ENCODE peak calls at places on chromosomes 13 and 19, in nine cellular contexts. One of them, this sample, is unnamed.
A peak's percentile ranks its signal among the peaks of the same experiment; 100 is the strongest.

GRCh38 chr13:39531646-39532045 is 71.3 kb downstream of the LHFPL6 start:
- DNase-seq in AG04450: no peak
- DNase-seq in colonic mucosa: no peak
- DNase-seq in H1: no peak
- DNase-seq in pancreas: no peak
- DNase-seq in WTC11: no peak
- DNase-seq in heart left ventricle: no peak
- DNase-seq in PC-9: no peak
- DNase-seq in tibial nerve: no peak
- DNase-seq in this sample: no peak

GRCh38 chr13:65236841-65237418 is 1993.2 kb downstream of the PCDH9 start:
- DNase-seq in AG04450: no peak
- DNase-seq in colonic mucosa: no peak
- DNase-seq in H1: peak; percentile 48
- DNase-seq in pancreas: no peak
- DNase-seq in WTC11: peak; percentile 27
- DNase-seq in heart left ventricle: no peak
- DNase-seq in PC-9: no peak
- DNase-seq in tibial nerve: no peak
- DNase-seq in this sample: no peak

GRCh38 chr13:49219647-49220034 is 497 bp upstream of the MLNR start:
- DNase-seq in AG04450: no peak
- DNase-seq in colonic mucosa: no peak
- DNase-seq in H1: no peak
- DNase-seq in pancreas: no peak
- DNase-seq in WTC11: no peak
- DNase-seq in heart left ventricle: no peak
- DNase-seq in PC-9: no peak
- DNase-seq in tibial nerve: no peak
- DNase-seq in this sample: no peak

GRCh38 chr19:971795-972194 is 12.3 kb upstream of the WDR18 start:
- DNase-seq in AG04450: no peak
- DNase-seq in colonic mucosa: no peak
- DNase-seq in H1: no peak
- DNase-seq in pancreas: no peak
- DNase-seq in WTC11: no peak
- DNase-seq in heart left ventricle: no peak
- DNase-seq in PC-9: no peak
- DNase-seq in tibial nerve: no peak
- DNase-seq in this sample: no peak

GRCh38 chr13:100108913-100109507 is 20.1 kb downstream of the PCCA start:
- DNase-seq in AG04450: no peak
- DNase-seq in colonic mucosa: no peak
- DNase-seq in H1: no peak
- DNase-seq in pancreas: no peak
- DNase-seq in WTC11: no peak
- DNase-seq in heart left ventricle: no peak
- DNase-seq in PC-9: no peak
- DNase-seq in tibial nerve: no peak
- DNase-seq in this sample: no peak

GRCh38 chr19:2167896-2168618 is 4.3 kb downstream of the DOT1L start:
- DNase-seq in AG04450: no peak
- DNase-seq in colonic mucosa: peak; percentile 47
- DNase-seq in H1: no peak
- DNase-seq in pancreas: peak; percentile 55
- DNase-seq in WTC11: no peak
- DNase-seq in heart left ventricle: peak; percentile 91
- DNase-seq in PC-9: no peak
- DNase-seq in tibial nerve: no peak
- DNase-seq in this sample: peak; percentile 78

GRCh38 chr19:10295847-10296591 is 6.3 kb downstream of the ICAM5 start:
- DNase-seq in AG04450: no peak
- DNase-seq in colonic mucosa: no peak
- DNase-seq in H1: peak; percentile 75
- DNase-seq in pancreas: no peak
- DNase-seq in WTC11: peak; percentile 61
- DNase-seq in heart left ventricle: no peak
- DNase-seq in PC-9: no peak
- DNase-seq in tibial nerve: no peak
- DNase-seq in this sample: no peak

GRCh38 chr13:70339738-70340137 is 231.5 kb upstream of the KLHL1 start:
- DNase-seq in AG04450: no peak
- DNase-seq in colonic mucosa: peak; percentile 20
- DNase-seq in H1: peak; percentile 52
- DNase-seq in pancreas: peak; percentile 41
- DNase-seq in WTC11: peak; percentile 43
- DNase-seq in heart left ventricle: no peak
- DNase-seq in PC-9: peak; percentile 2
- DNase-seq in tibial nerve: no peak
- DNase-seq in this sample: no peak

GRCh38 chr13:50131998-50132936 is 117.0 kb downstream of the KCNRG start:
- DNase-seq in AG04450: no peak
- DNase-seq in colonic mucosa: no peak
- DNase-seq in H1: no peak
- DNase-seq in pancreas: no peak
- DNase-seq in WTC11: peak; percentile 48
- DNase-seq in heart left ventricle: no peak
- DNase-seq in PC-9: no peak
- DNase-seq in tibial nerve: no peak
- DNase-seq in this sample: no peak

GRCh38 chr19:12985049-12985776 is 10.1 kb upstream of the NFIX start:
- DNase-seq in AG04450: no peak
- DNase-seq in colonic mucosa: peak; percentile 87
- DNase-seq in H1: no peak
- DNase-seq in pancreas: peak; percentile 62
- DNase-seq in WTC11: no peak
- DNase-seq in heart left ventricle: peak; percentile 70
- DNase-seq in PC-9: peak; percentile 74
- DNase-seq in tibial nerve: peak; percentile 80
- DNase-seq in this sample: peak; percentile 82

GRCh38 chr13:47188802-47189201 is 291.9 kb upstream of the HTR2A start:
- DNase-seq in AG04450: no peak
- DNase-seq in colonic mucosa: no peak
- DNase-seq in H1: no peak
- DNase-seq in pancreas: no peak
- DNase-seq in WTC11: no peak
- DNase-seq in heart left ventricle: no peak
- DNase-seq in PC-9: peak; percentile 30
- DNase-seq in tibial nerve: no peak
- DNase-seq in this sample: no peak

GRCh38 chr19:16127776-16128371 is 15.6 kb upstream of the HSH2D start:
- DNase-seq in AG04450: no peak
- DNase-seq in colonic mucosa: no peak
- DNase-seq in H1: no peak
- DNase-seq in pancreas: no peak
- DNase-seq in WTC11: no peak
- DNase-seq in heart left ventricle: no peak
- DNase-seq in PC-9: no peak
- DNase-seq in tibial nerve: no peak
- DNase-seq in this sample: no peak

GRCh38 chr13:105121221-105121620 is 1414.2 kb downstream of the EFNB2 start:
- DNase-seq in AG04450: no peak
- DNase-seq in colonic mucosa: no peak
- DNase-seq in H1: no peak
- DNase-seq in pancreas: no peak
- DNase-seq in WTC11: no peak
- DNase-seq in heart left ventricle: no peak
- DNase-seq in PC-9: no peak
- DNase-seq in tibial nerve: no peak
- DNase-seq in this sample: no peak

GRCh38 chr19:2607712-2608601 is 94.5 kb downstream of the GNG7 start:
- DNase-seq in AG04450: no peak
- DNase-seq in colonic mucosa: no peak
- DNase-seq in H1: no peak
- DNase-seq in pancreas: no peak
- DNase-seq in WTC11: no peak
- DNase-seq in heart left ventricle: no peak
- DNase-seq in PC-9: no peak
- DNase-seq in tibial nerve: no peak
- DNase-seq in this sample: peak; percentile 65

GRCh38 chr13:29436291-29436690 is 159.2 kb downstream of the SLC7A1 start:
- DNase-seq in AG04450: no peak
- DNase-seq in colonic mucosa: no peak
- DNase-seq in H1: no peak
- DNase-seq in pancreas: no peak
- DNase-seq in WTC11: no peak
- DNase-seq in heart left ventricle: no peak
- DNase-seq in PC-9: no peak
- DNase-seq in tibial nerve: no peak
- DNase-seq in this sample: no peak

GRCh38 chr13:20997301-20998061 is 63.9 kb downstream of the LATS2 start:
- DNase-seq in AG04450: peak; percentile 88
- DNase-seq in colonic mucosa: no peak
- DNase-seq in H1: no peak
- DNase-seq in pancreas: no peak
- DNase-seq in WTC11: no peak
- DNase-seq in heart left ventricle: peak; percentile 59
- DNase-seq in PC-9: no peak
- DNase-seq in tibial nerve: no peak
- DNase-seq in this sample: no peak

GRCh38 chr19:19745496-19746285 is 12.8 kb upstream of the ZNF14 start:
- DNase-seq in AG04450: no peak
- DNase-seq in colonic mucosa: no peak
- DNase-seq in H1: no peak
- DNase-seq in pancreas: peak; percentile 5
- DNase-seq in WTC11: no peak
- DNase-seq in heart left ventricle: no peak
- DNase-seq in PC-9: no peak
- DNase-seq in tibial nerve: no peak
- DNase-seq in this sample: no peak

GRCh38 chr19:41531438-41532311 is 44.3 kb upstream of the CEACAM21 start:
- DNase-seq in AG04450: no peak
- DNase-seq in colonic mucosa: peak; percentile 59
- DNase-seq in H1: no peak
- DNase-seq in pancreas: peak; percentile 43
- DNase-seq in WTC11: no peak
- DNase-seq in heart left ventricle: peak; percentile 84
- DNase-seq in PC-9: no peak
- DNase-seq in tibial nerve: peak; percentile 56
- DNase-seq in this sample: peak; percentile 82

GRCh38 chr13:86792153-86792651 is 879.0 kb upstream of the SLITRK5 start:
- DNase-seq in AG04450: no peak
- DNase-seq in colonic mucosa: no peak
- DNase-seq in H1: no peak
- DNase-seq in pancreas: no peak
- DNase-seq in WTC11: peak; percentile 41
- DNase-seq in heart left ventricle: no peak
- DNase-seq in PC-9: no peak
- DNase-seq in tibial nerve: no peak
- DNase-seq in this sample: no peak
- TF ChIP-seq CTCF in AG04450: no peak
- TF ChIP-seq CTCF in colonic mucosa: no peak
- TF ChIP-seq CTCF in H1: peak; percentile 23
- TF ChIP-seq CTCF in pancreas: no peak
- TF ChIP-seq CTCF in WTC11: no peak
- TF ChIP-seq CTCF in heart left ventricle: no peak
- TF ChIP-seq CTCF in PC-9: no peak
- TF ChIP-seq CTCF in tibial nerve: no peak
- TF ChIP-seq CTCF in this sample: no peak

GRCh38 chr13:73096173-73097117 is 37.6 kb downstream of the KLF5 start:
- DNase-seq in AG04450: no peak
- DNase-seq in colonic mucosa: no peak
- DNase-seq in H1: no peak
- DNase-seq in pancreas: no peak
- DNase-seq in WTC11: no peak
- DNase-seq in heart left ventricle: no peak
- DNase-seq in PC-9: peak; percentile 92
- DNase-seq in tibial nerve: no peak
- DNase-seq in this sample: no peak
- TF ChIP-seq CTCF in AG04450: no peak
- TF ChIP-seq CTCF in colonic mucosa: no peak
- TF ChIP-seq CTCF in H1: no peak
- TF ChIP-seq CTCF in pancreas: no peak
- TF ChIP-seq CTCF in WTC11: no peak
- TF ChIP-seq CTCF in heart left ventricle: no peak
- TF ChIP-seq CTCF in PC-9: no peak
- TF ChIP-seq CTCF in tibial nerve: no peak
- TF ChIP-seq CTCF in this sample: no peak

DNA sequence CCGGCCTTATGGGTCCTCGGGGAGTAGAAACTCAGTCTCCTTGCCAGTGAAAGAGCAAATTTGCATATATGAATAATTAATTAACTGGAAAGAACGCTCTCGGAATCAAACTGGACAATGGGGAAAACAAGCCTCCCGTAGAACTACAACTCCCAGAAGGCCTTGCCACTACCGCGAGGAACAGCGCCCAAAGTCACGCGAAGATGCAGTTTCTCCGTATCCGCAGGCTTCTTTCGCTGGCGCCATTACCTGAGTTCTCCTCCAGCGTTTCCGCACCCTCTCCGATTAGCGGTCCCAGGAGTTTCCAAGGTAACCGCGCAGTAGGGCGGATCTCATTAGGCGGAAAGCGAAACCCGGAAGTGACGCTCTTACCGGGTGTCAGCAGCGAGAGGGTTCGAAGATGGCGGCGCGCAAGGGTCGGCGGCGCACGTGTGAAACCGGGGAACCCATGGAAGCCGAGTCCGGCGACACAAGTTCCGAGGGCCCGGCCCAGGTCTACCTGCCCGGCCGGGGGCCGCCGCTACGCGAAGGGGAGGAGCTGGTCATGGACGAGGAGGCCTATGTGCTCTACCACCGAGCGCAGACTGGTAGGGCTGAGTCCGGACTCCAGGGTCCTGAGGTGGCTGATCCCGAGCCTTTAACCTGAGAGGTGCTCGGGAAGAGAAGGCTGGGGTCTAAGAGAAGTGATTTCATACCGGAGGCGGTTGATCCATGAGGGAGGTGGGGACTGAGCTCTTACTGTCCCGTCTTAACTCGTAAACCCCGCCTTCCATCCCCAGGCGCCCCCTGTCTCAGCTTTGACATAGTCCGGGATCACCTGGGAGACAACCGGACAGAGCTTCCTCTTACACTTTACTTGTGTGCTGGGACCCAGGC is at the start of gene GRWD1:
- DNase-seq in AG04450: peak; percentile 81
- DNase-seq in colonic mucosa: peak; percentile 93
- DNase-seq in H1: peak; percentile 91
- DNase-seq in pancreas: peak; percentile 93
- DNase-seq in WTC11: peak; percentile 91
- DNase-seq in heart left ventricle: peak; percentile 93
- DNase-seq in PC-9: peak; percentile 87
- DNase-seq in tibial nerve: peak; percentile 79
- DNase-seq in this sample: peak; percentile 97
- TF ChIP-seq CTCF in AG04450: peak; percentile 6
- TF ChIP-seq CTCF in colonic mucosa: no peak
- TF ChIP-seq CTCF in H1: no peak
- TF ChIP-seq CTCF in pancreas: no peak
- TF ChIP-seq CTCF in WTC11: no peak
- TF ChIP-seq CTCF in heart left ventricle: no peak
- TF ChIP-seq CTCF in PC-9: peak; percentile 54
- TF ChIP-seq CTCF in tibial nerve: no peak
- TF ChIP-seq CTCF in this sample: no peak

DNA sequence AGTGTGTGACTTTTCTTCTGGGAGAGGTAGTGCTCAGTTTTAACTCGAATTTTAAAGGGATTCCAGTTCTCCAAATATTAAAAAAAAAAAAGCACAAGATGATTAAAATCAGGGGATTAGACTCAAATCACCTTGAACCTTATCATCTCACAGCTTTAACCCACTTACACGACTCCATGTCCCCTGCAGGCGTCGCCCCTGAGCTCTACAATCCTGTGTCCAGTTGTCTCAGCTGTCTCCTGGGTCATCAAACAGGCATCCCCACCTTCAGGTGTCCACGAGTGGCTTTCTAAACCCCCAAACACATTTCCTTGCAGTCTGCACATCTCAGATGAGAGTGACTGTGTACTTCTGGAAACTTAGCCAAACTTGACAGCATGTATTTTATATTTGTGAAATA is 14.1 kb downstream of the ZNF808 start:
- DNase-seq in AG04450: no peak
- DNase-seq in colonic mucosa: no peak
- DNase-seq in H1: no peak
- DNase-seq in pancreas: no peak
- DNase-seq in WTC11: no peak
- DNase-seq in heart left ventricle: no peak
- DNase-seq in PC-9: no peak
- DNase-seq in tibial nerve: no peak
- DNase-seq in this sample: no peak
- TF ChIP-seq CTCF in AG04450: no peak
- TF ChIP-seq CTCF in colonic mucosa: no peak
- TF ChIP-seq CTCF in H1: peak; percentile 11
- TF ChIP-seq CTCF in pancreas: no peak
- TF ChIP-seq CTCF in WTC11: no peak
- TF ChIP-seq CTCF in heart left ventricle: no peak
- TF ChIP-seq CTCF in PC-9: no peak
- TF ChIP-seq CTCF in tibial nerve: no peak
- TF ChIP-seq CTCF in this sample: no peak